ENCODE peak calls at places on chromosomes 3 and 15, in eight cellular contexts. I is neural crest cell; Q is mesothelial cell of epicardium; E is astrocyte; Z is glutamatergic neuron; A is tibial nerve; G is CD4-positive, alpha-beta T cell; X is brain microvascular endothelial cell. R is an unnamed sample.
A peak's percentile ranks its signal among the peaks of the same experiment; 100 is the strongest.

GRCh38 chr3:22245122-22245521 is 494.1 kb upstream of the ZNF385D start:
- DNase-seq in I (no peak), Q (no peak), E (peak; percentile 86), Z (no peak), A (peak; percentile 20), G (no peak), X (peak; percentile 89), R (no peak)

GRCh38 chr3:178246004-178246403 is 290.2 kb upstream of the KCNMB2 start:
- DNase-seq in I (no peak), Q (no peak), E (no peak), Z (no peak), A (no peak), G (no peak), X (no peak), R (no peak)

GRCh38 chr3:39811561-39811960 is 2.2 kb downstream of the MYRIP start:
- DNase-seq in I (no peak), Q (no peak), E (no peak), Z (no peak), A (no peak), G (no peak), X (no peak), R (no peak)

GRCh38 chr3:33058780-33059179 is 38.2 kb downstream of the GLB1 start:
- DNase-seq in I (no peak), Q (no peak), E (no peak), Z (no peak), A (no peak), G (no peak), X (no peak), R (no peak)

GRCh38 chr15:33738941-33739664 is 229.2 kb upstream of the CHRM5 start:
- DNase-seq in I (no peak), Q (no peak), E (no peak), Z (no peak), A (no peak), G (no peak), X (no peak), R (no peak)

GRCh38 chr3:122992628-122993570 is 34.7 kb downstream of the SEMA5B start:
- DNase-seq in I (no peak), Q (no peak), E (peak; percentile 5), Z (no peak), A (no peak), G (no peak), X (no peak), R (no peak)

GRCh38 chr15:26866298-26867198 is at the start of gene GABRA5:
- DNase-seq in I (peak; percentile 53), Q (peak; percentile 51), E (peak; percentile 55), Z (peak; percentile 81), A (no peak), G (no peak), X (peak; percentile 2), R (no peak)

GRCh38 chr15:48373855-48374421 is 42.7 kb downstream of the DUT start:
- DNase-seq in I (no peak), Q (no peak), E (peak; percentile 97), Z (no peak), A (no peak), G (no peak), X (peak; percentile 89), R (no peak)

GRCh38 chr3:50272911-50273688 is 4.2 kb downstream of the SEMA3B start:
- DNase-seq in I (peak; percentile 98), Q (peak; percentile 93), E (no peak), Z (peak; percentile 91), A (peak; percentile 85), G (peak; percentile 70), X (peak; percentile 44), R (peak; percentile 92)

GRCh38 chr15:41917767-41918430 is 24.0 kb upstream of the SPTBN5 start:
- DNase-seq in I (no peak), Q (no peak), E (peak; percentile 83), Z (no peak), A (no peak), G (no peak), X (peak; percentile 77), R (no peak)

GRCh38 chr3:10223676-10224639 is 24.3 kb upstream of the TATDN2 start:
- DNase-seq in I (no peak), Q (no peak), E (no peak), Z (no peak), A (no peak), G (peak; percentile 39), X (no peak), R (no peak)

GRCh38 chr3:174820885-174821284 is 38.2 kb upstream of the NAALADL2 start:
- DNase-seq in I (no peak), Q (no peak), E (no peak), Z (no peak), A (no peak), G (no peak), X (no peak), R (no peak)

GRCh38 chr15:57025264-57025939 is 107.0 kb downstream of the TCF12 start:
- DNase-seq in I (no peak), Q (no peak), E (peak; percentile 53), Z (no peak), A (no peak), G (no peak), X (no peak), R (no peak)

GRCh38 chr3:72633534-72633933 is 214.7 kb downstream of the SHQ1 start:
- DNase-seq in I (no peak), Q (no peak), E (no peak), Z (no peak), A (no peak), G (no peak), X (no peak), R (no peak)

GRCh38 chr3:65888980-65889706 is 149.6 kb downstream of the MAGI1 start:
- DNase-seq in I (no peak), Q (no peak), E (peak; percentile 98), Z (no peak), A (no peak), G (no peak), X (peak; percentile 95), R (no peak)

GRCh38 chr3:157354722-157355121 is 81.9 kb upstream of the PTX3 start:
- DNase-seq in I (no peak), Q (no peak), E (no peak), Z (no peak), A (no peak), G (no peak), X (no peak), R (no peak)

GRCh38 chr3:177452487-177452886 is 255.2 kb upstream of the TBL1XR1 start:
- DNase-seq in I (no peak), Q (no peak), E (peak; percentile 95), Z (no peak), A (no peak), G (no peak), X (peak; percentile 85), R (no peak)

GRCh38 chr3:157136647-157137387 is 23.1 kb downstream of the CCNL1 start:
- DNase-seq in I (no peak), Q (no peak), E (peak; percentile 65), Z (no peak), A (no peak), G (no peak), X (no peak), R (no peak)

DNA sequence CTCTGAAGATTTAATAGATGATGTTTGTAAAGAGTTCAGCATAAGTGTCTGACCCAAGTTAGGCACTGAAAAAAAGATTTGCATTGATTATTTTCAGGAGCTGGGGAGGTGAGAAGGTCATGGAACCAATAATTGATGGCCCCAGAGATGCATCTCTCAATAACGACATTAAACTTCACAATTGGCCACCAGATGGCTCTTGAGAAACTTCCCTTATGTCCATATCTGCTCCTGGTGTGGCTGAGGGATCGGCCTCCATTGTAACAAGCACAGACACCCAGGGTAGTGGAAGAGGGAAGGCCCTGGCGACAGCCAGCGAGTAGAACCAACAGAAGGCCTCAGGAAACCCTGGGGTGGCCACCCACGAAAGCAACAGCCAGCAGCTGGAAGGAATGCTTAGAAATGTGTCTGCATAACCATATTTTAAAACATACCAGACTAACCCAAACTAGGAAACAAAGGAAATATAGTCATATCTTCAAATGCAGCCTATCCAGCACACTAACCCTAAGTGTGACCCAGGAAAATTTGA is 536.7 kb downstream of the SOX2 start:
- DNase-seq in I (no peak), Q (no peak), E (no peak), Z (no peak), A (no peak), G (no peak), X (no peak), R (no peak)
- TF ChIP-seq CTCF in I (peak; percentile 19), Q (no peak), E (no peak), Z (peak; percentile 12), A (no peak), G (no peak), X (peak; percentile 39), R (no peak)

GRCh38 chr3:58470363-58471024 is 21.4 kb upstream of the KCTD6 start:
- DNase-seq in I (no peak), Q (no peak), E (no peak), Z (no peak), A (no peak), G (no peak), X (no peak), R (no peak)
- TF ChIP-seq CTCF in I (no peak), Q (no peak), E (no peak), Z (no peak), A (no peak), G (no peak), X (no peak), R (no peak)

GRCh38 chr3:48595526-48596121 is 495 bp upstream of the COL7A1 start:
- DNase-seq in I (no peak), Q (no peak), E (peak; percentile 77), Z (peak; percentile 48), A (no peak), G (no peak), X (peak; percentile 68), R (peak; percentile 36)

GRCh38 chr3:48596157-48596556 is 1.0 kb upstream of the COL7A1 start:
- DNase-seq in I (no peak), Q (no peak), E (no peak), Z (peak; percentile 11), A (no peak), G (no peak), X (no peak), R (no peak)

GRCh38 chr3:48596676-48597407 is 1.7 kb upstream of the COL7A1 start:
- DNase-seq in I (no peak), Q (no peak), E (no peak), Z (peak; percentile 10), A (no peak), G (no peak), X (no peak), R (no peak)

GRCh38 chr3:48594431-48595049 is 589 bp downstream of the COL7A1 start:
- DNase-seq in I (no peak), Q (no peak), E (no peak), Z (peak; percentile 24), A (no peak), G (no peak), X (no peak), R (no peak)

GRCh38 chr3:48595075-48595525 is at the start of gene COL7A1:
- DNase-seq in I (no peak), Q (no peak), E (no peak), Z (no peak), A (no peak), G (no peak), X (no peak), R (no peak)
- TF ChIP-seq CTCF in I (no peak), Q (no peak), E (no peak), Z (no peak), A (no peak), G (no peak), X (no peak), R (no peak)

DNA sequence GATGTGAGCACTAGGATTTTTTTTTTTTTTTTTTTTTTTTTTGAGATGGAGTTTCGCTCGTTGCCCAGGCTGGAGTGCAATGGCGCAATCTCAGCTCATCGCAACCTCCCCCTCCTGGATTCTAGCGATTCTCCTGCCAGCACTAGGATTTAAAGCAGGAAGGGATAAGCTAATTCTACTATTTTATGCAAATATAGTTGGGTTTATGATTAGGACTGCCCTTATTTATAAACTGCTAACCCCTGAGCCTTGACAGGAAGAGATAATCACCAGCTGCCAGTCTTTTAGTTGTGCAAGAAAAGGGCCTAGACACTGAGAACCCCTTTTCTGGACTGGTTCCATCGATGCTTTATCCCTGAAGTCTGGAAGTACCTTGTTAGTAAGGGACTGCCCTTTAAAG is 36.7 kb downstream of the IFT57 start:
- DNase-seq in I (no peak), Q (no peak), E (no peak), Z (no peak), A (no peak), G (no peak), X (no peak), R (no peak)
- TF ChIP-seq CTCF in I (no peak), Q (no peak), E (no peak), Z (no peak), A (no peak), G (no peak), X (no peak), R (no peak)